ENCODE peak calls at places on chromosomes 12 and 14, in seven cellular contexts. One of them, this sample, is unnamed.

GRCh38 chr12:61798778-61799177 is 461.4 kb upstream of the USP15 start:
- DNase-seq in H9: no peak
- DNase-seq in mesenchymal stem cell: peak
- DNase-seq in mesendoderm: no peak
- DNase-seq in neuronal stem cell: no peak
- DNase-seq in H1: no peak
- DNase-seq in trophoblast cell: no peak
- DNase-seq in this sample: no peak

GRCh38 chr12:47744005-47744651 is 14.6 kb downstream of the RAPGEF3 start:
- DNase-seq in H9: peak
- DNase-seq in mesenchymal stem cell: no peak
- DNase-seq in mesendoderm: peak
- DNase-seq in neuronal stem cell: no peak
- DNase-seq in H1: peak
- DNase-seq in trophoblast cell: peak
- DNase-seq in this sample: no peak

GRCh38 chr12:48002179-48002601 is 2.1 kb downstream of the COL2A1 start:
- DNase-seq in H9: peak
- DNase-seq in mesenchymal stem cell: no peak
- DNase-seq in mesendoderm: peak
- DNase-seq in neuronal stem cell: peak
- DNase-seq in H1: no peak
- DNase-seq in trophoblast cell: peak
- DNase-seq in this sample: no peak

GRCh38 chr12:88793091-88793490 is 212.8 kb upstream of the KITLG start:
- DNase-seq in H9: no peak
- DNase-seq in mesenchymal stem cell: no peak
- DNase-seq in mesendoderm: no peak
- DNase-seq in neuronal stem cell: no peak
- DNase-seq in H1: no peak
- DNase-seq in trophoblast cell: peak
- DNase-seq in this sample: peak

GRCh38 chr12:12425616-12426015 is 68.7 kb downstream of the BORCS5 start:
- DNase-seq in H9: no peak
- DNase-seq in mesenchymal stem cell: peak
- DNase-seq in mesendoderm: no peak
- DNase-seq in neuronal stem cell: no peak
- DNase-seq in H1: no peak
- DNase-seq in trophoblast cell: no peak
- DNase-seq in this sample: peak

GRCh38 chr12:107238276-107238675 is 144.9 kb upstream of the CRY1 start:
- DNase-seq in H9: no peak
- DNase-seq in mesenchymal stem cell: no peak
- DNase-seq in mesendoderm: no peak
- DNase-seq in neuronal stem cell: no peak
- DNase-seq in H1: no peak
- DNase-seq in trophoblast cell: peak
- DNase-seq in this sample: peak

GRCh38 chr12:29610473-29611174 is 113.1 kb upstream of the OVCH1 start:
- DNase-seq in H9: no peak
- DNase-seq in mesenchymal stem cell: no peak
- DNase-seq in mesendoderm: peak
- DNase-seq in neuronal stem cell: no peak
- DNase-seq in H1: no peak
- DNase-seq in trophoblast cell: no peak
- DNase-seq in this sample: no peak

GRCh38 chr14:73437206-73437605 is 21.1 kb downstream of the NUMB start:
- DNase-seq in H9: no peak
- DNase-seq in mesenchymal stem cell: no peak
- DNase-seq in mesendoderm: no peak
- DNase-seq in neuronal stem cell: no peak
- DNase-seq in H1: no peak
- DNase-seq in trophoblast cell: no peak
- DNase-seq in this sample: no peak

GRCh38 chr12:69993433-69993832 is 168.4 kb downstream of the MYRFL start:
- DNase-seq in H9: no peak
- DNase-seq in mesenchymal stem cell: no peak
- DNase-seq in mesendoderm: no peak
- DNase-seq in neuronal stem cell: no peak
- DNase-seq in H1: no peak
- DNase-seq in trophoblast cell: no peak
- DNase-seq in this sample: no peak

GRCh38 chr14:61386173-61386772 is 64.9 kb downstream of the PRKCH start:
- DNase-seq in H9: no peak
- DNase-seq in mesenchymal stem cell: no peak
- DNase-seq in mesendoderm: no peak
- DNase-seq in neuronal stem cell: no peak
- DNase-seq in H1: no peak
- DNase-seq in trophoblast cell: no peak
- DNase-seq in this sample: no peak

GRCh38 chr14:43525647-43526046 is 981.4 kb downstream of the FSCB start:
- DNase-seq in H9: no peak
- DNase-seq in mesenchymal stem cell: no peak
- DNase-seq in mesendoderm: no peak
- DNase-seq in neuronal stem cell: no peak
- DNase-seq in H1: no peak
- DNase-seq in trophoblast cell: no peak
- DNase-seq in this sample: no peak
- H2BK120ac ChIP-seq in H9: no peak
- H2BK120ac ChIP-seq in mesenchymal stem cell: no peak
- H2BK120ac ChIP-seq in mesendoderm: no peak
- H2BK120ac ChIP-seq in neuronal stem cell: no peak
- H2BK120ac ChIP-seq in H1: no peak
- H2BK120ac ChIP-seq in trophoblast cell: no peak
- H2BK120ac ChIP-seq in this sample: no peak

GRCh38 chr14:24178399-24179178 is 6.7 kb downstream of the REC8 start:
- DNase-seq in H9: no peak
- DNase-seq in mesenchymal stem cell: no peak
- DNase-seq in mesendoderm: no peak
- DNase-seq in neuronal stem cell: no peak
- DNase-seq in H1: no peak
- DNase-seq in trophoblast cell: no peak
- DNase-seq in this sample: no peak

GRCh38 chr14:24177928-24178327 is 6.0 kb downstream of the REC8 start:
- DNase-seq in H9: no peak
- DNase-seq in mesenchymal stem cell: no peak
- DNase-seq in mesendoderm: no peak
- DNase-seq in neuronal stem cell: no peak
- DNase-seq in H1: no peak
- DNase-seq in trophoblast cell: no peak
- DNase-seq in this sample: no peak

GRCh38 chr14:24179294-24179960 is 7.5 kb downstream of the REC8 start:
- DNase-seq in H9: no peak
- DNase-seq in mesenchymal stem cell: no peak
- DNase-seq in mesendoderm: no peak
- DNase-seq in neuronal stem cell: no peak
- DNase-seq in H1: no peak
- DNase-seq in trophoblast cell: no peak
- DNase-seq in this sample: no peak

GRCh38 chr14:24177041-24177825 is 5.4 kb downstream of the REC8 start:
- DNase-seq in H9: no peak
- DNase-seq in mesenchymal stem cell: no peak
- DNase-seq in mesendoderm: no peak
- DNase-seq in neuronal stem cell: no peak
- DNase-seq in H1: no peak
- DNase-seq in trophoblast cell: no peak
- DNase-seq in this sample: no peak

GRCh38 chr14:24176599-24176998 is 4.7 kb downstream of the REC8 start:
- DNase-seq in H9: no peak
- DNase-seq in mesenchymal stem cell: no peak
- DNase-seq in mesendoderm: no peak
- DNase-seq in neuronal stem cell: no peak
- DNase-seq in H1: no peak
- DNase-seq in trophoblast cell: no peak
- DNase-seq in this sample: no peak
- H2BK120ac ChIP-seq in H9: no peak
- H2BK120ac ChIP-seq in mesenchymal stem cell: no peak
- H2BK120ac ChIP-seq in mesendoderm: no peak
- H2BK120ac ChIP-seq in neuronal stem cell: no peak
- H2BK120ac ChIP-seq in H1: no peak
- H2BK120ac ChIP-seq in trophoblast cell: no peak
- H2BK120ac ChIP-seq in this sample: no peak

GRCh38 chr12:65100140-65100539 is 21.0 kb downstream of the WIF1 start:
- DNase-seq in H9: no peak
- DNase-seq in mesenchymal stem cell: no peak
- DNase-seq in mesendoderm: peak
- DNase-seq in neuronal stem cell: no peak
- DNase-seq in H1: no peak
- DNase-seq in trophoblast cell: no peak
- DNase-seq in this sample: no peak

GRCh38 chr12:65094722-65095121 is 26.4 kb downstream of the WIF1 start:
- DNase-seq in H9: no peak
- DNase-seq in mesenchymal stem cell: no peak
- DNase-seq in mesendoderm: no peak
- DNase-seq in neuronal stem cell: no peak
- DNase-seq in H1: no peak
- DNase-seq in trophoblast cell: no peak
- DNase-seq in this sample: no peak

GRCh38 chr12:65093571-65093970 is 27.5 kb downstream of the WIF1 start:
- DNase-seq in H9: no peak
- DNase-seq in mesenchymal stem cell: no peak
- DNase-seq in mesendoderm: no peak
- DNase-seq in neuronal stem cell: no peak
- DNase-seq in H1: no peak
- DNase-seq in trophoblast cell: no peak
- DNase-seq in this sample: no peak

GRCh38 chr12:65099182-65099581 is 21.9 kb downstream of the WIF1 start:
- DNase-seq in H9: no peak
- DNase-seq in mesenchymal stem cell: no peak
- DNase-seq in mesendoderm: no peak
- DNase-seq in neuronal stem cell: no peak
- DNase-seq in H1: no peak
- DNase-seq in trophoblast cell: no peak
- DNase-seq in this sample: no peak

DNA sequence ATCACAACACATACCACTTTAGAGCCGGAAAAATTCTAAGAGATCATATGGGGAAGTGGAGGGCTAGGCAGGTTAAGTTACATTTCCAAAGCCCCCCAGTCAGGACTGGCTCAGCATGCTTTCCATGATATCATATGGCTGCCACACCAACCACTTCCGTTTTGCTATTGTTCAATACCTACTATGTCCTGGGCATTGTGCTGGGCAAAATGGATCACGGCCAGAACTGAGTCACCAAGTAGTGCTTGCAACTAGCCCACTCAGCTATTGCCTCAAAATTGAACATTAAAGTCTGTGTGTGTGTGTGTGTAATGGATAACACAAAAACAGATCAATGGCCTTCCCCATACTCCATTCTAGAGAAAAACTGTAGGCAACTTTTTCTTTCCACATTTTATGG is 22.7 kb downstream of the WIF1 start:
- DNase-seq in H9: no peak
- DNase-seq in mesenchymal stem cell: no peak
- DNase-seq in mesendoderm: no peak
- DNase-seq in neuronal stem cell: no peak
- DNase-seq in H1: no peak
- DNase-seq in trophoblast cell: no peak
- DNase-seq in this sample: no peak
- H2BK120ac ChIP-seq in H9: no peak
- H2BK120ac ChIP-seq in mesenchymal stem cell: no peak
- H2BK120ac ChIP-seq in mesendoderm: no peak
- H2BK120ac ChIP-seq in neuronal stem cell: no peak
- H2BK120ac ChIP-seq in H1: no peak
- H2BK120ac ChIP-seq in trophoblast cell: no peak
- H2BK120ac ChIP-seq in this sample: no peak

GRCh38 chr14:75240781-75241180 is 37.8 kb upstream of the FOS start:
- DNase-seq in H9: no peak
- DNase-seq in mesenchymal stem cell: no peak
- DNase-seq in mesendoderm: no peak
- DNase-seq in neuronal stem cell: no peak
- DNase-seq in H1: no peak
- DNase-seq in trophoblast cell: no peak
- DNase-seq in this sample: no peak
- H2BK120ac ChIP-seq in H9: no peak
- H2BK120ac ChIP-seq in mesenchymal stem cell: no peak
- H2BK120ac ChIP-seq in mesendoderm: no peak
- H2BK120ac ChIP-seq in neuronal stem cell: no peak
- H2BK120ac ChIP-seq in H1: no peak
- H2BK120ac ChIP-seq in trophoblast cell: no peak
- H2BK120ac ChIP-seq in this sample: no peak

GRCh38 chr14:105171004-105171673 is 2.6 kb upstream of the JAG2 start:
- DNase-seq in H9: no peak
- DNase-seq in mesenchymal stem cell: no peak
- DNase-seq in mesendoderm: no peak
- DNase-seq in neuronal stem cell: no peak
- DNase-seq in H1: no peak
- DNase-seq in trophoblast cell: peak
- DNase-seq in this sample: no peak

GRCh38 chr14:105169776-105170655 is 1.4 kb upstream of the JAG2 start:
- DNase-seq in H9: no peak
- DNase-seq in mesenchymal stem cell: no peak
- DNase-seq in mesendoderm: no peak
- DNase-seq in neuronal stem cell: no peak
- DNase-seq in H1: no peak
- DNase-seq in trophoblast cell: no peak
- DNase-seq in this sample: no peak

GRCh38 chr14:105173901-105174894 is 5.6 kb upstream of the JAG2 start:
- DNase-seq in H9: no peak
- DNase-seq in mesenchymal stem cell: no peak
- DNase-seq in mesendoderm: no peak
- DNase-seq in neuronal stem cell: no peak
- DNase-seq in H1: no peak
- DNase-seq in trophoblast cell: no peak
- DNase-seq in this sample: no peak

GRCh38 chr14:105173145-105173544 is 4.6 kb upstream of the JAG2 start:
- DNase-seq in H9: no peak
- DNase-seq in mesenchymal stem cell: no peak
- DNase-seq in mesendoderm: no peak
- DNase-seq in neuronal stem cell: no peak
- DNase-seq in H1: no peak
- DNase-seq in trophoblast cell: no peak
- DNase-seq in this sample: no peak

GRCh38 chr14:105172476-105172875 is 3.9 kb upstream of the JAG2 start:
- DNase-seq in H9: no peak
- DNase-seq in mesenchymal stem cell: no peak
- DNase-seq in mesendoderm: no peak
- DNase-seq in neuronal stem cell: no peak
- DNase-seq in H1: no peak
- DNase-seq in trophoblast cell: no peak
- DNase-seq in this sample: no peak
- H2BK120ac ChIP-seq in H9: no peak
- H2BK120ac ChIP-seq in mesenchymal stem cell: no peak
- H2BK120ac ChIP-seq in mesendoderm: no peak
- H2BK120ac ChIP-seq in neuronal stem cell: no peak
- H2BK120ac ChIP-seq in H1: no peak
- H2BK120ac ChIP-seq in trophoblast cell: no peak
- H2BK120ac ChIP-seq in this sample: no peak

This sample was measured in IMR-90.